ENCODE peak calls at places on chromosomes 11 and 22, in six cellular contexts. C, U, Z, T, D and Y are unnamed samples.

GRCh38 chr11:122690801-122691649 is 35.5 kb downstream of the UBASH3B start:
- DNase-seq in D (no peak), Z (no peak), U (no peak), T (no peak), C (peak), Y (no peak)

GRCh38 chr11:8732748-8733241 is 50.2 kb downstream of the RPL27A start:
- DNase-seq in U (peak), Z (no peak), T (no peak), D (peak), C (peak), Y (peak)

GRCh38 chr11:1509626-1510255 is 23.2 kb upstream of the MOB2 start:
- DNase-seq in C (no peak), U (no peak), Z (no peak), T (no peak), D (no peak), Y (no peak)

GRCh38 chr11:111555255-111555654 is 14.7 kb downstream of the LAYN start:
- DNase-seq in C (peak), Z (no peak), U (no peak), D (no peak), T (no peak), Y (no peak)

GRCh38 chr11:30511408-30511807 is 74.7 kb downstream of the MPPED2 start:
- DNase-seq in C (no peak), T (no peak), U (no peak), D (no peak), Z (no peak), Y (no peak)

GRCh38 chr11:110000045-110000502 is 93.1 kb upstream of the ZC3H12C start:
- DNase-seq in Z (no peak), D (peak), T (no peak), U (no peak), C (peak), Y (peak)

GRCh38 chr11:75422248-75423231 is 10.5 kb downstream of the KLHL35 start:
- DNase-seq in U (no peak), T (no peak), C (no peak), Z (no peak), D (no peak), Y (no peak)

GRCh38 chr22:29216873-29217666 is 11.4 kb downstream of the EMID1 start:
- DNase-seq in C (peak), U (peak), Z (no peak), D (no peak), T (no peak), Y (peak)

GRCh38 chr11:898540-899190 is 11.9 kb downstream of the CHID1 start:
- DNase-seq in C (peak), Z (no peak), U (peak), T (peak), D (peak), Y (no peak)

GRCh38 chr22:37633693-37634504 is 5.6 kb upstream of the SH3BP1 start:
- DNase-seq in U (peak), Z (no peak), D (peak), T (peak), C (peak), Y (peak)

GRCh38 chr11:74019860-74020259 is 11.0 kb upstream of the UCP3 start:
- DNase-seq in T (no peak), C (peak), U (no peak), Z (no peak), D (no peak), Y (peak)

GRCh38 chr22:43529461-43529860 is 117.6 kb downstream of the MPPED1 start:
- DNase-seq in U (no peak), D (no peak), Z (no peak), T (no peak), C (no peak), Y (no peak)

GRCh38 chr22:32622004-32622761 is 147.6 kb downstream of the FBXO7 start:
- DNase-seq in C (peak), D (no peak), U (no peak), Z (no peak), T (no peak), Y (no peak)

GRCh38 chr11:72191961-72192381 is at the start of gene FOLR1:
- DNase-seq in T (no peak), Z (no peak), D (no peak), U (no peak), C (no peak), Y (no peak)

GRCh38 chr22:41482319-41482935 is 13.5 kb downstream of the ACO2 start:
- DNase-seq in D (no peak), T (no peak), Z (no peak), U (no peak), C (peak), Y (peak)

GRCh38 chr11:107202189-107202588 is 183.9 kb upstream of the GUCY1A2 start:
- DNase-seq in Z (no peak), U (no peak), T (no peak), C (no peak), D (no peak), Y (no peak)